ENCODE peak calls at places on chromosome 13, in seven cellular contexts. V, H, I, B, Y, X and G are unnamed samples.
A peak's percentile ranks its signal among the peaks of the same experiment; 100 is the strongest.

GRCh38 chr13:25170554-25171107 is 1.5 kb downstream of the AMER2 start:
- DNase-seq in V (no peak), H (no peak), I (no peak), B (no peak), Y (no peak), X (no peak), G (no peak)

GRCh38 chr13:94712287-94712811 is at the start of gene SOX21:
- DNase-seq in V (no peak), H (no peak), I (no peak), B (no peak), Y (no peak), X (no peak), G (no peak)

GRCh38 chr13:37657134-37657533 is 58.6 kb upstream of the POSTN start:
- DNase-seq in V (no peak), H (peak; percentile 95), I (no peak), B (no peak), Y (peak; percentile 90), X (no peak), G (peak; percentile 69)

GRCh38 chr13:74920361-74920760 is 561.6 kb downstream of the TBC1D4 start:
- DNase-seq in V (no peak), H (no peak), I (no peak), B (no peak), Y (no peak), X (no peak), G (no peak)

GRCh38 chr13:22926176-22927007 is 254.4 kb upstream of the SGCG start:
- DNase-seq in V (no peak), H (no peak), I (no peak), B (peak; percentile 92), Y (peak; percentile 40), X (peak; percentile 46), G (peak; percentile 75)

GRCh38 chr13:33372251-33372919 is 86.8 kb upstream of the STARD13 start:
- DNase-seq in V (no peak), H (peak; percentile 19), I (no peak), B (no peak), Y (no peak), X (no peak), G (no peak)

GRCh38 chr13:40192516-40193257 is 473.8 kb downstream of the FOXO1 start:
- DNase-seq in V (no peak), H (no peak), I (no peak), B (no peak), Y (no peak), X (no peak), G (no peak)

GRCh38 chr13:38607136-38607535 is 79.7 kb upstream of the FREM2 start:
- DNase-seq in V (no peak), H (no peak), I (no peak), B (no peak), Y (peak; percentile 10), X (no peak), G (no peak)

GRCh38 chr13:34867590-34867989 is 74.5 kb upstream of the NBEA start:
- DNase-seq in V (no peak), H (peak; percentile 11), I (no peak), B (no peak), Y (peak; percentile 81), X (peak; percentile 59), G (peak; percentile 84)

GRCh38 chr13:90428522-90429210 is 918.8 kb upstream of the MIR17HG start:
- DNase-seq in V (no peak), H (no peak), I (no peak), B (no peak), Y (no peak), X (no peak), G (no peak)

GRCh38 chr13:23724196-23724970 is 154.2 kb downstream of the TNFRSF19 start:
- DNase-seq in V (no peak), H (peak; percentile 71), I (no peak), B (no peak), Y (peak; percentile 49), X (peak; percentile 62), G (no peak)